ENCODE peak calls at places on chromosomes 2 and 18, in four cellular contexts. One of them, this sample, is unnamed.

GRCh38 chr2:209495855-209496585 is 72.2 kb downstream of the MAP2 start:
- DNase-seq in Panc1: peak; percentile 92
- DNase-seq in GM23338: no peak
- DNase-seq in psoas muscle: no peak
- DNase-seq in this sample: no peak

GRCh38 chr2:178915423-178915822 is 108.2 kb upstream of the TTN start:
- DNase-seq in Panc1: no peak
- DNase-seq in GM23338: no peak
- DNase-seq in psoas muscle: no peak
- DNase-seq in this sample: no peak

GRCh38 chr2:3172265-3172935 is 205.2 kb downstream of the EIPR1 start:
- DNase-seq in Panc1: no peak
- DNase-seq in GM23338: no peak
- DNase-seq in psoas muscle: no peak
- DNase-seq in this sample: no peak

GRCh38 chr18:26133652-26134051 is at the start of gene PSMA8:
- DNase-seq in Panc1: no peak
- DNase-seq in GM23338: peak; percentile 78
- DNase-seq in psoas muscle: peak; percentile 38
- DNase-seq in this sample: peak; percentile 57

GRCh38 chr2:238634701-238635402 is 208.1 kb downstream of the ASB1 start:
- DNase-seq in Panc1: no peak
- DNase-seq in GM23338: no peak
- DNase-seq in psoas muscle: no peak
- DNase-seq in this sample: no peak

GRCh38 chr2:217610411-217610814 is 392.4 kb downstream of the TNS1 start:
- DNase-seq in Panc1: no peak
- DNase-seq in GM23338: no peak
- DNase-seq in psoas muscle: no peak
- DNase-seq in this sample: no peak

GRCh38 chr2:230930928-230931555 is 6.0 kb upstream of the GPR55 start:
- DNase-seq in Panc1: no peak
- DNase-seq in GM23338: no peak
- DNase-seq in psoas muscle: no peak
- DNase-seq in this sample: peak; percentile 15

GRCh38 chr18:45006934-45007333 is 326.2 kb downstream of the SETBP1 start:
- DNase-seq in Panc1: no peak
- DNase-seq in GM23338: no peak
- DNase-seq in psoas muscle: no peak
- DNase-seq in this sample: no peak

GRCh38 chr2:20401495-20401855 is 45.4 kb upstream of the RHOB start:
- DNase-seq in Panc1: no peak
- DNase-seq in GM23338: no peak
- DNase-seq in psoas muscle: no peak
- DNase-seq in this sample: no peak

GRCh38 chr2:65728477-65729180 is 296.2 kb upstream of the SPRED2 start:
- DNase-seq in Panc1: peak; percentile 42
- DNase-seq in GM23338: no peak
- DNase-seq in psoas muscle: peak; percentile 17
- DNase-seq in this sample: no peak

GRCh38 chr2:177211148-177211547 is 1.4 kb upstream of the HNRNPA3 start:
- DNase-seq in Panc1: no peak
- DNase-seq in GM23338: no peak
- DNase-seq in psoas muscle: no peak
- DNase-seq in this sample: no peak

GRCh38 chr2:240739797-240740196 is 48.1 kb downstream of the AQP12A start:
- DNase-seq in Panc1: no peak
- DNase-seq in GM23338: no peak
- DNase-seq in psoas muscle: no peak
- DNase-seq in this sample: no peak

GRCh38 chr2:80154231-80154915 is 150.2 kb downstream of the LRRTM1 start:
- DNase-seq in Panc1: no peak
- DNase-seq in GM23338: no peak
- DNase-seq in psoas muscle: no peak
- DNase-seq in this sample: no peak

GRCh38 chr2:46032996-46033395 is 264.2 kb upstream of the EPAS1 start:
- DNase-seq in Panc1: no peak
- DNase-seq in GM23338: no peak
- DNase-seq in psoas muscle: no peak
- DNase-seq in this sample: no peak

GRCh38 chr18:48541026-48541746 is 2.4 kb downstream of the CTIF start:
- DNase-seq in Panc1: no peak
- DNase-seq in GM23338: peak; percentile 78
- DNase-seq in psoas muscle: peak; percentile 80
- DNase-seq in this sample: peak; percentile 86

GRCh38 chr2:46489430-46489829 is 10.1 kb downstream of the TMEM247 start:
- DNase-seq in Panc1: no peak
- DNase-seq in GM23338: no peak
- DNase-seq in psoas muscle: no peak
- DNase-seq in this sample: no peak

GRCh38 chr2:42385225-42385624 is 24.2 kb upstream of the COX7A2L start:
- DNase-seq in Panc1: no peak
- DNase-seq in GM23338: peak; percentile 65
- DNase-seq in psoas muscle: no peak
- DNase-seq in this sample: no peak

GRCh38 chr2:240325654-240326031 is 109.8 kb upstream of the GPC1 start:
- DNase-seq in Panc1: no peak
- DNase-seq in GM23338: no peak
- DNase-seq in psoas muscle: peak; percentile 53
- DNase-seq in this sample: no peak

GRCh38 chr2:238945433-238946150 is 97.7 kb downstream of the TWIST2 start:
- DNase-seq in Panc1: no peak
- DNase-seq in GM23338: peak; percentile 68
- DNase-seq in psoas muscle: peak; percentile 61
- DNase-seq in this sample: peak; percentile 48

GRCh38 chr2:65425276-65425675 is 7.1 kb downstream of the SPRED2 start:
- DNase-seq in Panc1: no peak
- DNase-seq in GM23338: no peak
- DNase-seq in psoas muscle: no peak
- DNase-seq in this sample: no peak

GRCh38 chr18:13726972-13727331 is 479 bp downstream of the RNMT start:
- DNase-seq in Panc1: no peak
- DNase-seq in GM23338: peak; percentile 66
- DNase-seq in psoas muscle: peak; percentile 59
- DNase-seq in this sample: peak; percentile 62

DNA sequence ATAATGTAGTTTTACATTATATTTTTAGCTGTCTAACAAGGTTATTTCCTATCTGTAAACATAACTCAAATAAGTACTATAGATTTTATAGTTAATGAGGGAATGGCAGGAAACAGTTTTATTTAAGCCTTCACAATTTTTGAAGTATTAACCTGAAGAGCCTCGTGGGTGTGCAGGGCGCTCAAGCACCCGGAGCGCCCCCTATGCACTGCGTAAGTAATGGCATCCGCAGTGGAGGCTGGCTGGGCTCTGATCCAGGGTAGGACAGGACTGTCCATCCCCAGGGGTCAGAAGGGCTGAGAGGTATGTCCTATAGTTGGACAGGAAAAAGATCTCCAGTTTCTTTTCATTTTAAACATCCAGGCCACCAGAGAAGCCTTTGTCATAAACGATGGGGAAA is 8.2 kb upstream of the GBX2 start:
- DNase-seq in Panc1: no peak
- DNase-seq in GM23338: peak; percentile 81
- DNase-seq in psoas muscle: no peak
- DNase-seq in this sample: no peak
- TF ChIP-seq CTCF in Panc1: peak; percentile 97
- TF ChIP-seq CTCF in GM23338: peak; percentile 97
- TF ChIP-seq CTCF in psoas muscle: peak; percentile 16
- TF ChIP-seq CTCF in this sample: peak; percentile 44

DNA sequence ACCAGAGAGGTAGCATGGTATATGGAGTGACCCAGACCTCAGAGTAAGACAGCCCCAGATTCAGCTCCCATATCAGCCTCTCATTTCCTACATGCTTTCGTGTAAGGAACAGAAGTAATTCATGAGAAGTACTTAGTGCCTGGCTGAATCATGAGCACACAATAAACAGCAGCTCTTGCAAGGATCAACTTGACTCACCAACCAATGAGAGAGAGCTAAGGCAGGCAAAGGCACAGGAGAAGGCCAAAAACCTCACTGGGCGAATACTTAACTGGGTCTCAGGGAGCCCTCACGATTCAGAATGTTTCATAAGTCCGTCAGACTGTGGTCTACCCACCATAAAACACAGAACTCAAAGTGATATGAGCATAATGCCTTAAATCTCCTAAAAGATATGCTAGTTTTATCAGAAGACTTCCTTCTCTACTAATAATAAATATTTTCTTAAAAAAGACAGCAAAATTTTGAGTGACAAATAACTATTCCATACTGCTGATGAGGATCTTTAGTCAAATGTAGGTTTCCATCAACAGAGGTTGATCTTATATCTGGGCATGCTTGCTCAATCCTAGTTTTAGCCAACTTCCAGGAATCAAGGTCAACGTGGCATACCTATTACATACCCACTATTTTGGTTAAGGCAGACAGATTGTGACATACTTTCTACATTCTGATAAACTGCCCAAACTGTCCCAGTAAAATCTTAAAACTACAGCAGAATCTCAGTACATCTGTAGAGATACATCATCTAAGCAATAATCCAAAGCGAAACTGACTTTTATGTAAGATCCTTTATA is 34.9 kb downstream of the IMMT start:
- DNase-seq in Panc1: no peak
- DNase-seq in GM23338: no peak
- DNase-seq in psoas muscle: no peak
- DNase-seq in this sample: no peak
- H3K36me3 ChIP-seq in Panc1: peaks cover 48% of the 10 kb centered on the region
- H3K36me3 ChIP-seq in GM23338: peaks cover 80% of the 10 kb centered on the region
- H3K36me3 ChIP-seq in psoas muscle: peaks cover 99% of the 10 kb centered on the region
- H3K36me3 ChIP-seq in this sample: no peaks in the 10 kb centered on the region

DNA sequence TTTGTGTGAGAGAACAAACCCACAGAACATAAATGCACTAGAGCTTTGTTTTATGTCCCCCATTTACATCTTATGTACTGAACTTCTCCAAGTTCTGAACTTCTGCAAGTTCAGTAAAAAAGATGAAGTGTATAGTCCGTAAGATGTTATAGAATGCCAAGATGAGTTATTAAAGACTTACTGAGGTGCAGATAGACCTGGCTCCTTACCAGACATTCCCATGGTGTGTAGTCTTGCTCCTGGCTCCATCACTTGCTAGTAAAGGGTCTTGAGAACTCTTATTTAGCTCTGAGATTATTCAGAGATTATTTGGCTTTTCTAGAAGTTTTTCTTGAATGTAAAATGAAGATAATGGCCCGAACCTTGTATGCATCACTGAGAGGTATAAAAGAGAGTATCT is 16.8 kb downstream of the GULP1 start:
- DNase-seq in Panc1: no peak
- DNase-seq in GM23338: no peak
- DNase-seq in psoas muscle: no peak
- DNase-seq in this sample: no peak
- H3K4me1 ChIP-seq in Panc1: peaks cover 23% of the 10 kb centered on the region
- H3K4me1 ChIP-seq in GM23338: peaks cover 54% of the 10 kb centered on the region
- H3K4me1 ChIP-seq in psoas muscle: peaks cover 7% of the 10 kb centered on the region
- H3K4me1 ChIP-seq in this sample: no peaks in the 10 kb centered on the region

DNA sequence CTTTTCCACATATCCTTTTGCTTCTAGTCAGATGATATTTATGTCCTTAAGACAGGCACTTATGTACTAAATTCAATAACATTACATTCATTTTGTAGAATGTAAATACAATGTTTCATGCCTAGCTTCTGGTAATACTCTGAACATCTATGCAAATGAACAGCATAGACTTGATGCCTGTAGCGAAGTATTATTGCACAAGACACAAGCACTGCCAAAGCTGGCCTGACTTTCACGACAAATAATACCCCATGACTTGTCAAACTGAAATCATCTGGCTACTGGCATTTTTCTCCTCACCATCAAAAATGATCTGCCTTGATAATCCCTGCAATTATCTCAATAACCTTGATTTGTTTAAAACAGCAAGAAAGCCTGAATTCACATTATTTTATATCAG is 101.3 kb downstream of the L3MBTL4 start:
- DNase-seq in Panc1: no peak
- DNase-seq in GM23338: no peak
- DNase-seq in psoas muscle: no peak
- DNase-seq in this sample: no peak
- TF ChIP-seq CTCF in Panc1: no peak
- TF ChIP-seq CTCF in GM23338: no peak
- TF ChIP-seq CTCF in psoas muscle: no peak
- TF ChIP-seq CTCF in this sample: no peak

DNA sequence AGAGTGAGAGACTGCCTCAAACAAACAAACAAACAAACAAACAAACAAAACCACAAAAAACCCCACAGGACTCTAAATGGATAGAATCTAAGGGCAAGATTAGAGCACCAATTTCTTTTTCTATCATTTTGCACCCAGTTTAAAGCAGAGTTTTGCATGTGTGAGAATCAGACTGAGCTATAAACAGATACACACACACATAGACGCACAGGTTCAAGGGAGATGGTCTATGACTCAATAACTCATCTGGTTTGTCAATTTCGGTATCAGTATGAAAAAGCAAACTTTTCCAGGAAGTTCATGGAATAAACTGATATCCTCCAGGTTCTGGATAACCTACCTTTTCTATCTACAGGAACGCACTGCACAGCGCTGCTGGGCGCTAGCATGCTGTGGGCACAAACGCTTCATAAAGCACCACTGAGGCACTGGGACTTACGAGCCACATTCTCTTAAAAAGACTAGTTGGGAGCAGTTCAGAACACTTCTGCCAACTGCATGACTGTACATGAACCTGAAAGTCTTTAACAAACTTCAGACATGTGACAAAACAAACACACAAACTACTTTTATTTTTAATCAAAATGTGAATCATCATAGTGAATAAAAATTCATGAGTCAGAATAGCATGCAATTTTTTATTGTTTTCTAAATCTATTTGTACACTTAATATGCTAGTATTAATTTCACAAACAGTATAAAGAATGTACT is 46.6 kb downstream of the ID2 start:
- DNase-seq in Panc1: no peak
- DNase-seq in GM23338: no peak
- DNase-seq in psoas muscle: no peak
- DNase-seq in this sample: no peak
- H3K36me3 ChIP-seq in Panc1: peaks cover 2% of the 10 kb centered on the region
- H3K36me3 ChIP-seq in GM23338: peaks cover 4% of the 10 kb centered on the region
- H3K36me3 ChIP-seq in psoas muscle: peaks cover 87% of the 10 kb centered on the region
- H3K36me3 ChIP-seq in this sample: no peaks in the 10 kb centered on the region

GRCh38 chr2:86224645-86225355 is 25.5 kb downstream of the MRPL35 start:
- DNase-seq in Panc1: no peak
- DNase-seq in GM23338: no peak
- DNase-seq in psoas muscle: peak; percentile 33
- DNase-seq in this sample: no peak
- H3K4me1 ChIP-seq in Panc1: no peaks in the 10 kb centered on the region
- H3K4me1 ChIP-seq in GM23338: no peaks in the 10 kb centered on the region
- H3K4me1 ChIP-seq in psoas muscle: peaks cover 43% of the 10 kb centered on the region
- H3K4me1 ChIP-seq in this sample: no peaks in the 10 kb centered on the region

DNA sequence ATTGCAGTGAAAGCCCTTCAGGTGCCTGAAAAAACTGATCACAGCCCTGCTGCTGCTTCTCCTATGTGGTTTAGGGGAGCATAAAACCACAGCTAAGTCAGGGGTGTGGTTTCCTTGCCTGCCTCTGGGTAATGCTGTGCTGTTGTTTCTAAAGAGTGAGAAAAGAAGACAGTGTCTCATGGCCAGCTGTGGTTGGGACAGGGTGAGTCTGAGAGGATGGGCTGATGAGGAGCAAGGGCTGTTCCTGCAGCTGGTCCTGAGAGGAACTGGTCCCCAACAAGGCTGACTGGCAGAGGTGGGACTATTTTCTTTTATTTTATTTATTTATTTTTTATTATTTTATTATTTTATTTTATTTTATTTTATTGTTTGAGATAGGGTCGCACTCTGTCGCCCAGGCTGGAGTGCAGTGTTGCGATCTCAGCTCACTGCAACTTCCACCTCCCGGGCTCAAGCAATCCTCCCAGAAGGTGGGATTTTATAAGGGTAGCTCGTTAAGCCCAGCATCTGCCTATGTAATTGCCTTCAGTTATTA is 236.7 kb downstream of the FHOD3 start:
- DNase-seq in Panc1: no peak
- DNase-seq in GM23338: no peak
- DNase-seq in psoas muscle: no peak
- DNase-seq in this sample: no peak
- TF ChIP-seq CTCF in Panc1: no peak
- TF ChIP-seq CTCF in GM23338: no peak
- TF ChIP-seq CTCF in psoas muscle: no peak
- TF ChIP-seq CTCF in this sample: no peak

This sample was measured in right lobe of liver.